ENCODE peak calls at places on chromosomes 13 and 19, in ten cellular contexts. P is nucleus accumbens, C is WTC11, E is EL, R is HAP-1, Y is gastrocnemius medialis, N is osteocyte, O is GM23248, I is RWPE1, D is GM04504. F is an unnamed sample.

GRCh38 chr19:47494211-47494547 is 10.2 kb upstream of the KPTN start:
- DNase-seq in P (no peak), C (no peak), E (no peak), R (no peak), Y (no peak), N (no peak), O (no peak), I (no peak), D (no peak), F (no peak)

GRCh38 chr13:111213964-111214726 is 99.0 kb downstream of the ARHGEF7 start:
- DNase-seq in P (no peak), C (no peak), E (no peak), R (no peak), Y (peak; percentile 60), N (no peak), O (no peak), I (no peak), D (no peak), F (no peak)

GRCh38 chr19:57903298-57904174 is 12.9 kb downstream of the ZNF417 start:
- DNase-seq in P (no peak), C (no peak), E (peak; percentile 32), R (peak; percentile 52), Y (no peak), N (no peak), O (peak; percentile 76), I (peak; percentile 16), D (peak; percentile 36), F (peak; percentile 46)

GRCh38 chr19:10074153-10074552 is 12.0 kb upstream of the SHFL start:
- DNase-seq in P (no peak), C (no peak), E (peak; percentile 40), R (no peak), Y (no peak), N (no peak), O (peak; percentile 53), I (no peak), D (no peak), F (peak; percentile 59)

GRCh38 chr13:111359237-111359915 is 38.9 kb downstream of the TEX29 start:
- DNase-seq in P (no peak), C (peak; percentile 51), E (peak; percentile 34), R (no peak), Y (no peak), N (peak; percentile 62), O (peak; percentile 34), I (no peak), D (no peak), F (no peak)

GRCh38 chr13:102117175-102117830 is 284.5 kb downstream of the FGF14 start:
- DNase-seq in P (no peak), C (no peak), E (no peak), R (no peak), Y (no peak), N (no peak), O (no peak), I (peak; percentile 23), D (no peak), F (no peak)

GRCh38 chr13:105506463-105506862 is 1029.0 kb downstream of the EFNB2 start:
- DNase-seq in P (no peak), C (no peak), E (no peak), R (no peak), Y (no peak), N (no peak), O (no peak), I (no peak), D (no peak), F (no peak)

GRCh38 chr13:67001363-67001762 is 228.8 kb downstream of the PCDH9 start:
- DNase-seq in P (no peak), C (no peak), E (no peak), R (no peak), Y (no peak), N (no peak), O (no peak), I (no peak), D (no peak), F (no peak)

GRCh38 chr13:83780201-83780600 is 102.1 kb downstream of the SLITRK1 start:
- DNase-seq in P (no peak), C (peak; percentile 22), E (peak; percentile 3), R (peak; percentile 28), Y (no peak), N (no peak), O (peak; percentile 66), I (no peak), D (no peak), F (peak; percentile 43)

GRCh38 chr19:10855879-10856522 is 7.8 kb downstream of the C19orf38 start:
- DNase-seq in P (no peak), C (peak; percentile 54), E (peak; percentile 28), R (no peak), Y (no peak), N (no peak), O (peak; percentile 37), I (no peak), D (no peak), F (no peak)

GRCh38 chr19:17026041-17026658 is 460 bp downstream of the CPAMD8 start:
- DNase-seq in P (no peak), C (no peak), E (no peak), R (no peak), Y (no peak), N (no peak), O (no peak), I (no peak), D (no peak), F (peak; percentile 55)

GRCh38 chr13:50991624-50992610 is 82.3 kb downstream of the RNASEH2B start:
- DNase-seq in P (no peak), C (no peak), E (no peak), R (no peak), Y (no peak), N (no peak), O (no peak), I (no peak), D (no peak), F (no peak)

GRCh38 chr19:28694812-28695211 is 518.1 kb downstream of the UQCRFS1 start:
- DNase-seq in P (no peak), C (no peak), E (peak; percentile 76), R (no peak), Y (no peak), N (no peak), O (no peak), I (no peak), D (no peak), F (no peak)

GRCh38 chr19:8569066-8569761 is 8.0 kb downstream of the MYO1F start:
- DNase-seq in P (peak; percentile 11), C (no peak), E (peak; percentile 93), R (no peak), Y (peak; percentile 41), N (no peak), O (peak; percentile 97), I (peak; percentile 42), D (peak; percentile 84), F (no peak)

GRCh38 chr13:38970380-38971051 is 20.1 kb downstream of the STOML3 start:
- DNase-seq in P (no peak), C (no peak), E (no peak), R (no peak), Y (no peak), N (no peak), O (no peak), I (no peak), D (no peak), F (no peak)

F was measured in hepatocyte.